ENCODE peak calls at places on chromosomes 13 and 19, in four cellular contexts. M is pancreas, Y is nephron progenitor cell, X is psoas muscle. R is an unnamed sample.

GRCh38 chr13:44573790-44574465 is 2.2 kb downstream of the TSC22D1 start:
- DNase-seq in X (peak; percentile 65), Y (peak; percentile 3), M (no peak), R (no peak)

GRCh38 chr13:25276748-25277147 is 10.5 kb downstream of the MTMR6 start:
- DNase-seq in X (no peak), M (no peak), Y (no peak), R (no peak)

GRCh38 chr13:36294061-36294460 is 3.6 kb downstream of the CCDC169 start:
- DNase-seq in Y (no peak), X (no peak), M (no peak), R (no peak)

GRCh38 chr19:38196948-38197656 is 26.9 kb downstream of the DPF1 start:
- DNase-seq in X (no peak), Y (no peak), M (no peak), R (no peak)

GRCh38 chr13:45209229-45209628 is 8.4 kb upstream of the KCTD4 start:
- DNase-seq in Y (no peak), X (no peak), M (no peak), R (no peak)

GRCh38 chr19:7679017-7679720 is 1.5 kb upstream of the TRAPPC5 start:
- DNase-seq in M (no peak), X (peak; percentile 64), Y (no peak), R (peak; percentile 81)

GRCh38 chr13:61777281-61777680 is 361.6 kb upstream of the PCDH20 start:
- DNase-seq in M (no peak), X (no peak), Y (no peak), R (no peak)

GRCh38 chr19:4694211-4694987 is 24.3 kb upstream of the MYDGF start:
- DNase-seq in X (peak; percentile 97), M (no peak), Y (no peak), R (no peak)

GRCh38 chr19:50046649-50047503 is 21.1 kb downstream of the ZNF473 start:
- DNase-seq in Y (peak; percentile 30), M (no peak), X (peak; percentile 65), R (no peak)

GRCh38 chr19:10334340-10335148 is 1.2 kb upstream of the RAVER1 start:
- DNase-seq in X (peak; percentile 98), Y (peak; percentile 98), M (peak; percentile 95), R (no peak)

GRCh38 chr13:50993371-50993770 is 83.8 kb downstream of the RNASEH2B start:
- DNase-seq in Y (no peak), X (peak; percentile 23), M (no peak), R (no peak)

GRCh38 chr19:20103091-20103501 is 25.3 kb downstream of the ZNF90 start:
- DNase-seq in M (no peak), Y (no peak), X (no peak), R (no peak)

GRCh38 chr13:108980237-108980636 is 350.8 kb downstream of the MYO16 start:
- DNase-seq in Y (no peak), X (no peak), M (no peak), R (no peak)

GRCh38 chr19:21698215-21698614 is 69.2 kb downstream of the ZNF100 start:
- DNase-seq in X (no peak), Y (no peak), M (no peak), R (no peak)

GRCh38 chr13:90950134-90950533 is 397.4 kb upstream of the MIR17HG start:
- DNase-seq in Y (no peak), M (no peak), X (no peak), R (no peak)

GRCh38 chr19:52398091-52398461 is 427 bp downstream of the ZNF528 start:
- DNase-seq in X (peak; percentile 50), Y (no peak), M (no peak), R (no peak)
- TF ChIP-seq CTCF in X (no peak), Y (no peak), M (no peak), R (no peak)

DNA sequence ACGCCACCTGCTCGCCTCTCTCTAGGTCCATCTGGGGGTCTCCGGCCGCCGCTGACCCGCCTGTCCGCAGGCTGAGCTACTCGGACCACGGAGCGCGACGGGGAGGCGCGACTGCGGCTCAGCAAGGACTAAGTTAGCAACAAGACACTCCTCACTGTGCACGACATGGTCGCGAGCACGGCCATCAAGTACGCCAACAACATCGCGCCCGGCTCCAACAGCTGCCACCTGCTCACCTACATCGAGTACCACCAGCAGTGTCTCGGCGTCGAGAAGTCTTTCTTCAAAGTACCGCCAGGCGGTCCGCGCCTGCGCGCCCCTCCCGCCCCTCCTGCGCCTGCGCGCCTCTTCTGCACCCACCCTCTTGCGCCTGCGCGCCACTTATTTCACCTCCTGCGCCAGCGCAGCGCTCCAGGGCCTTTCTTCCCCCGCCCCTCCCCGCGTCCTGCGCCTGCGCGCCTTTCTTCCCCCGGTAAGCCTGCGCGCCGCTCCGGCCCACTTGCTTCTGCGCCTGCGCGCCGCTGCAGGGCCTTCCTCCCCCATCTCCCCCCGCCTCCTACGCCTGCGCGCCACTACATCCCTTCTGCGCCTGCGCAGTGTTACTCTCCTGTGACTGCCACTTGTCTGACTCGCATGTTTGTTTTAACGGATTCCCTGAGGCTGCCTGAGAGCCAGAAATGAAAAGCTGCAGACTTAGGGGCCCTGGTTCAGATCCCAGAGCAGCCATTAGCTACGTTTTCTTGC is 63.9 kb downstream of the ACSBG2 start:
- DNase-seq in Y (peak; percentile 99), M (peak; percentile 98), X (peak; percentile 100), R (peak; percentile 99)
- TF ChIP-seq CTCF in Y (peak; percentile 30), M (no peak), X (peak; percentile 47), R (no peak)

GRCh38 chr13:43023244-43023931 is at the start of gene DNAJC15:
- DNase-seq in Y (peak; percentile 67), X (peak; percentile 95), M (peak; percentile 77), R (peak; percentile 73)
- TF ChIP-seq CTCF in Y (no peak), X (no peak), M (no peak), R (peak; percentile 1)

DNA sequence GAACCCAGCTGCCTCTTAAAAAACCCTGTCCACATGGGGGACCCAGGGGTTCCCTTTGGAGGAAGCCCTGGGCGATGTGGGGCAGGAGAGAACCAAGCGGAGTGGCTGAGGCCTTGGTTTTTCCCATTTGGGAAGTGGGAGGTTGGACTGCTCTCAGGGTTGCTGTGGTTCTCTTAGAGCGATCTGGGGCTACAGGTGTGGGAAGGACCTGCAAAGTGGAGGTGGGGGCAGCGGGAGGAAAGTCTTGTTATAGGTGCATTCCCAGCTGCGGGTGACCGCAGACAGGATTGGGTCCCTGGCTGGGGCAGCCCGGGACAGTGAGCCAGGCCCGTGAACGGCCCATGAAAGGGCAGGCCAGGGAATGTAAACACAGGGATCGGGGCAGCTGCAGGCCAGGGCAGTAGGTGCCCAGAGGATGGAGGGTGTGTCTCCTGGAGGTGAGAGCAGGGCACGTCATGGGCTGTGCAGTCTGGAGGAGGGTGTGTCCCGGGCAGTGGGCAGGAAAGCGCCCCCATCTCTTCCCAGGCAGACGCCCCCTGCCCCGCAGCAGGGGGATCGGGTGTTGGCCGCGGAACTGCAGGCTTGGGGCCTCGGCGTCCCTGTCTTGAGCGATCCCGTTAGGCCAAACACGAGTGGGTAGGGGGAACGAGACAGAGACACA is 767 bp downstream of the SLC25A23 start:
- DNase-seq in M (no peak), X (no peak), Y (no peak), R (no peak)
- TF ChIP-seq CTCF in M (no peak), X (no peak), Y (no peak), R (no peak)